ENCODE peak calls at places on chromosome 20, in six cellular contexts. V, E, Z, O, S and G are unnamed samples. For H3K36me3, the result is how much of the 10 kb centered on the place peaks cover.

GRCh38 chr20:6623989-6624388 is 143.5 kb upstream of the BMP2 start:
- DNase-seq in V (peak), E (no peak), Z (peak), O (no peak), S (peak), G (no peak)

GRCh38 chr20:64082126-64082638 is 2.0 kb downstream of the LKAAEAR1 start:
- DNase-seq in V (no peak), E (no peak), Z (peak), O (no peak), S (peak), G (no peak)

GRCh38 chr20:56200456-56200855 is 48.1 kb upstream of the MC3R start:
- DNase-seq in V (no peak), E (no peak), Z (no peak), O (no peak), S (peak), G (peak)

GRCh38 chr20:2172305-2173175 is 70.9 kb downstream of the STK35 start:
- DNase-seq in V (peak), E (peak), Z (peak), O (peak), S (peak), G (peak)

GRCh38 chr20:51473771-51474170 is 68.7 kb downstream of the NFATC2 start:
- DNase-seq in V (no peak), E (no peak), Z (no peak), O (no peak), S (no peak), G (no peak)

GRCh38 chr20:24779166-24779565 is 169.9 kb upstream of the CST7 start:
- DNase-seq in V (no peak), E (peak), Z (no peak), O (peak), S (no peak), G (no peak)

GRCh38 chr20:39473533-39473932 is 511.4 kb downstream of the DHX35 start:
- DNase-seq in V (no peak), E (no peak), Z (no peak), O (no peak), S (no peak), G (no peak)

GRCh38 chr20:63830821-63831593 is at the start of gene ZBTB46:
- DNase-seq in V (no peak), E (peak), Z (peak), O (peak), S (no peak), G (peak)

GRCh38 chr20:56606174-56606945 is 22.7 kb upstream of the TFAP2C start:
- DNase-seq in V (no peak), E (no peak), Z (no peak), O (peak), S (no peak), G (no peak)

GRCh38 chr20:10357061-10357708 is 76.8 kb downstream of the MKKS start:
- DNase-seq in V (no peak), E (no peak), Z (no peak), O (no peak), S (no peak), G (no peak)

GRCh38 chr20:41374568-41374920 is 7.9 kb upstream of the EMILIN3 start:
- DNase-seq in V (no peak), E (no peak), Z (no peak), O (no peak), S (no peak), G (no peak)

GRCh38 chr20:44810391-44811149 is at the start of gene RIMS4:
- DNase-seq in V (no peak), E (peak), Z (peak), O (no peak), S (no peak), G (no peak)

GRCh38 chr20:17678295-17678694 is 3.7 kb downstream of the RRBP1 start:
- DNase-seq in V (no peak), E (peak), Z (no peak), O (no peak), S (no peak), G (peak)

GRCh38 chr20:17675519-17676377 is 6.3 kb downstream of the RRBP1 start:
- DNase-seq in V (no peak), E (peak), Z (no peak), O (no peak), S (no peak), G (no peak)

GRCh38 chr20:17676942-17677341 is 5.1 kb downstream of the RRBP1 start:
- DNase-seq in V (no peak), E (peak), Z (no peak), O (no peak), S (peak), G (no peak)

GRCh38 chr20:17674722-17675518 is 7.1 kb downstream of the RRBP1 start:
- DNase-seq in V (no peak), E (peak), Z (no peak), O (no peak), S (no peak), G (no peak)

DNA sequence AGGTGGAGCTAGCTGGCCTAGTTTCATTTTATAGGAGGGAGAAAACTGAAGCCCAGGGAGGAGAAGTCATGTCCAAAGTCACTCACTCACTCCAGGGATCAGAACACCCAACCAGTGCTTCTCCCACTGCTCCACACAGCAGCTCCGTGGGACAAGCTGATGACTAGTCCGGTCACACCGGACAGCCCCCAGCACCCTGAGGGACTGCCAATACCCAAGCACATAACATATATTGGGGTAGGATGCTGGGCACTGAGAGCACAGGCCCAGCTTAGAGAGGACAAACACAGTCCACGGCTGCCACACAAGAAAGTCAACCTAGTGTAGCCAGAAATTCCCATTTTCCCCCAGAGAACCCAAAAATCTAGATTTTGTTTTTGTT is 5.7 kb downstream of the RRBP1 start:
- DNase-seq in V (no peak), E (peak), Z (no peak), O (no peak), S (no peak), G (no peak)
- H3K27ac ChIP-seq in V (peak), E (no peak), Z (no peak), O (no peak), S (no peak), G (no peak)

DNA sequence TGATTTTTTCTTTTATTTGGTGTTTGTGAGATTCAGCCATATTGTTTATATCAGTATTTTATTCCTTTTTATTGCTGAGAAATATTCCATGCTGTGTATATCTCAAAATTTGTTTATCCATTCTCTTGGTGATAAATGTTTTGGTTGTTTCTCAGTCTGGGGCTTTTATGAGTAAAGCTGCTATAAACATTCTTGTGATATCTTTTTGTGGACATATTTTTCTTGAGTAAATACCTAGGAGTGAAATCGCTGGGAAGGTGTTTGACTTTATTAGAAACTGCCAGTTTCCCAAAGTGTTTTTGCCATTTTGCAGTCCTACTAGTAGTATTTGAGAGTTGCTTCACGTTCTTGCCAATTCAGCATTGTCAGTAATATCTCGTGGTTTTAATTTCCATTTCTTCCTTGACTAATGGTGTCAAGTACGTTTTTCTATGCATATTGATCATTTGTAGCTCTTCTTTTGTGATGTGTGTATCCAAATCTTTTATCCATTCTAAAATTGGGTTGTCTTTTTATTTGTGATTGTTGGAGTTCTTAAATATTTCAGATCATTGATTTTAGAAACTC is 31.1 kb upstream of the DYNLRB1 start:
- DNase-seq in V (no peak), E (no peak), Z (no peak), O (no peak), S (no peak), G (no peak)
- H3K36me3 ChIP-seq in V (under half), E (half or more), Z (under half), O (half or more), S (under half), G (half or more)

DNA sequence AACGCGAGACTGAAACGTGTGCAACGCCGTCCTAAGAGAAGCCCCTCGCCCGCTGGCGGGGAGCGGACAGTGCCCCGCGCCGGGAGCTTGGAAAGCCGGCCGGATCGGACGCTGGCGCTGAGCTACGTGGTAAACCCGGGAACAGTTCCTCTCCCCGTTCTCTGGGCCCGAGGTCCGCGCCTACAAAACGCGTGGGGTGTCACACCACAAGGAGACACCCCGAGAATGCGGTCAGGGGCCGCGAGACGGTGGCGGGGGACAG is 755 bp downstream of the NCOA5 start:
- DNase-seq in V (no peak), E (no peak), Z (peak), O (no peak), S (peak), G (no peak)
- TF ChIP-seq CTCF in V (no peak), E (no peak), Z (no peak), O (no peak), S (no peak), G (no peak)

GRCh38 chr20:50130346-50130703 is 17.4 kb upstream of the UBE2V1 start:
- DNase-seq in V (no peak), E (no peak), Z (no peak), O (no peak), S (no peak), G (no peak)

GRCh38 chr20:50129662-50130345 is 16.9 kb upstream of the UBE2V1 start:
- DNase-seq in V (no peak), E (no peak), Z (no peak), O (no peak), S (no peak), G (no peak)

GRCh38 chr20:50128520-50128905 is 15.6 kb upstream of the UBE2V1 start:
- DNase-seq in V (no peak), E (no peak), Z (no peak), O (no peak), S (no peak), G (no peak)

GRCh38 chr20:50133041-50133440 is 20.1 kb upstream of the UBE2V1 start:
- DNase-seq in V (no peak), E (no peak), Z (no peak), O (no peak), S (no peak), G (no peak)

GRCh38 chr20:50130995-50131394 is 18.0 kb upstream of the UBE2V1 start:
- DNase-seq in V (no peak), E (no peak), Z (no peak), O (no peak), S (no peak), G (no peak)
- H3K27ac ChIP-seq in V (peak), E (no peak), Z (no peak), O (no peak), S (no peak), G (no peak)

GRCh38 chr20:48817367-48818030 is 10.3 kb downstream of the PREX1 start:
- DNase-seq in V (no peak), E (no peak), Z (no peak), O (no peak), S (no peak), G (no peak)
- H3K36me3 ChIP-seq in V (under half), E (under half), Z (under half), O (under half), S (under half), G (under half)

GRCh38 chr20:4638826-4639225 is 82.9 kb upstream of the PRND start:
- DNase-seq in V (no peak), E (no peak), Z (no peak), O (no peak), S (no peak), G (no peak)
- TF ChIP-seq CTCF in V (no peak), E (no peak), Z (no peak), O (no peak), S (no peak), G (no peak)

GRCh38 chr20:50335105-50335504 is 144.5 kb downstream of the CEBPB start:
- DNase-seq in V (no peak), E (no peak), Z (peak), O (no peak), S (peak), G (no peak)
- H3K27ac ChIP-seq in V (no peak), E (no peak), Z (no peak), O (no peak), S (no peak), G (no peak)

GRCh38 chr20:21352703-21353102 is 44.6 kb downstream of the NKX2-4 start:
- DNase-seq in V (no peak), E (no peak), Z (no peak), O (no peak), S (peak), G (no peak)

GRCh38 chr20:21355981-21356380 is 41.3 kb downstream of the NKX2-4 start:
- DNase-seq in V (no peak), E (no peak), Z (no peak), O (no peak), S (no peak), G (no peak)

GRCh38 chr20:21357851-21358250 is 39.5 kb downstream of the NKX2-4 start:
- DNase-seq in V (no peak), E (no peak), Z (peak), O (no peak), S (peak), G (no peak)

GRCh38 chr20:21353236-21353635 is 44.1 kb downstream of the NKX2-4 start:
- DNase-seq in V (no peak), E (no peak), Z (no peak), O (no peak), S (no peak), G (no peak)
- H3K36me3 ChIP-seq in V (under half), E (under half), Z (under half), O (under half), S (under half), G (half or more)